ENCODE peak calls at places on chromosome 14, in four cellular contexts. L is mesothelial cell of epicardium, Y is natural killer cell, X is foreskin keratinocyte. B is an unnamed sample.

GRCh38 chr14:54116972-54117371 is 160.3 kb upstream of the BMP4 start:
- DNase-seq in L (no peak), Y (no peak), X (peak), B (no peak)

GRCh38 chr14:74793506-74794155 is 30.5 kb downstream of the YLPM1 start:
- DNase-seq in L (no peak), Y (no peak), X (peak), B (no peak)

GRCh38 chr14:70254476-70254961 is 65.8 kb upstream of the SLC8A3 start:
- DNase-seq in L (peak), Y (no peak), X (peak), B (peak)

GRCh38 chr14:41235466-41235865 is 371.2 kb upstream of the LRFN5 start:
- DNase-seq in L (no peak), Y (no peak), X (no peak), B (no peak)

GRCh38 chr14:60590907-60591510 is 58.3 kb downstream of the SIX1 start:
- DNase-seq in L (no peak), Y (no peak), X (no peak), B (no peak)

GRCh38 chr14:96052541-96053105 is 13.5 kb downstream of the C14orf132 start:
- DNase-seq in L (peak), Y (no peak), X (no peak), B (no peak)

GRCh38 chr14:70665448-70666363 is 24.0 kb downstream of the TTC9 start:
- DNase-seq in L (peak), Y (no peak), X (peak), B (no peak)

GRCh38 chr14:21070610-21071224 is 613 bp downstream of the ARHGEF40 start:
- DNase-seq in L (peak), Y (no peak), X (peak), B (peak)

GRCh38 chr14:28983279-28983678 is 216.7 kb downstream of the FOXG1 start:
- DNase-seq in L (no peak), Y (no peak), X (no peak), B (no peak)

GRCh38 chr14:88866305-88866704 is 41.9 kb downstream of the TTC8 start:
- DNase-seq in L (no peak), Y (no peak), X (no peak), B (no peak)

GRCh38 chr14:55438066-55438683 is 2.2 kb downstream of the TBPL2 start:
- DNase-seq in L (no peak), Y (no peak), X (peak), B (no peak)
- TF ChIP-seq CTCF in L (peak), Y (no peak), X (peak), B (peak)

DNA sequence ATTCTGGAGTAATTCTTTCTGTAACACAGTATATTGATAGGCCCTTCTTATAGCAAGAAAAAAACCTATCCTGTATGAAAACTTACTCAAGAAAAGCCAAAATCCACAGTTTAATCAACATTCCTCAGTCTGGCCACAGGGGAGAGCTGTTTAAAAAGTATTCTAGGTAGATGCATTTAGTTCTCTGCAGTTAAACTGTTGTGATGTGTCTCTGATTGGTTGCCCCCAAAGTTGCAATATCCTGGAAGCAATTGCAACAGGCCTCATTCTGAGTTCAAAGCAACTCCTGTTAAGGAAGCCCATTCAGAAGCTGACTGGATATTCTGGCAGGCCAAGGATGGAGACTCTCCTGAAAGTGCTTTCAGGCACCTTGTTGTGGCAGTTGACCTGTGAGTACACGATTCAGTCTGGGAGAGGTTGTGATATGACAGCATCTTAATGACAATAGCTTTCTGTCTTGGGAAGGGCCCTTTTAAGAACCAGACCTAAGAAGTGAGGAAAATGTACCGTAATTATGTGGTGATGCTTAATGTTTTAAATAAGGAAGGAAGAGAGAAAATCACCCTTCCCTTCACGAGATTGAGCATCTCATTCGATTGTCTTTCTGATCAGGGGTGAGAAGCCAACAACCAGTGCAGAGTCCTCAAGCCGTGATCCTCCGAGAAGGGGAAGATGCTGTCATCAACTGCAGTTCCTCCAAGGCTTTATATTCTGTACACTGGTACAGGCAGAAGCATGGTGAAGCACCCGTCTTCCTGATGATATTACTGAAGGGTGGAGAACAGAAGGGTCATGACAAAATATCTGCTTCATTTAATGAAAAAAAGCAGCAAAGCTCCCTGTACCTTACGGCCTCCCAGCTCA is 420.7 kb downstream of the DAD1 start:
- DNase-seq in L (no peak), Y (no peak), X (no peak), B (no peak)
- TF ChIP-seq CTCF in L (no peak), Y (no peak), X (peak), B (no peak)

GRCh38 chr14:100525615-100526014 is 61.6 kb downstream of the BEGAIN start:
- DNase-seq in L (peak), Y (peak), X (no peak), B (peak)
- TF ChIP-seq CTCF in L (no peak), Y (no peak), X (no peak), B (no peak)

DNA sequence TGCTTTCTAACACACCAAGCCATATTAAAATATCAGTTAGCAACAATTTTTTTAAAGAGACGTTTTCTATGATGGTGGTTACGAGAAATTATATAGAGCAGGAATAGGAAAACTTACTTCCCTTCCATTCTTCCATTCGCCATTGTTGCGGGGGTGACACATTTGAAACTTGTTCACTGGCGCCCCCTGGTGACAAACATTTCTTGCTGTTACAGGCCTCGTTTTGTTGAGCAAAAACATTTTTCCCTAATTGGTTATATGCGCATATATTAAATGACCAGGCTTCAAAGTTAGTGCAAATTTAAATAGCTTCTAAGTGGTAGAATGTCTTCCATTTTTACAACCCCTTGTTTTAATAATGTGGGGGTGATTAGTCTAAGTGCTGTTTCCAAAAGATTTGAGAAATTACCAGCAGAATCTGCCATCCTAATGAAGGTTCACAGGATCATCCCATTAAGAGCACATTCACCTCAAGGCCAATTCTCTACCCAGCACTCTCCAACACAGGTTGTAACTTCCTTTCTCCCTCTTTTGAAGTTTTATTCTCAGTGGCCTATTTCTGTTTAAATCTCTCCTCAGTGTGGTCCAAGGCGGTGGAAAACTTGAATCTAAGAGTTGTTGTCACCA is 1124.7 kb downstream of the FLRT2 start:
- DNase-seq in L (peak), Y (peak), X (peak), B (peak)
- TF ChIP-seq CTCF in L (peak), Y (peak), X (peak), B (peak)

GRCh38 chr14:104726600-104727451 is 2.8 kb downstream of the ADSS1 start:
- DNase-seq in L (no peak), Y (no peak), X (no peak), B (no peak)
- TF ChIP-seq CTCF in L (no peak), Y (no peak), X (no peak), B (no peak)

B was measured in glutamatergic neuron.